ENCODE peak calls at places on chromosomes 1 and 21, in five cellular contexts. Y is K562, M is suprapubic skin, Q is stomach, W is transverse colon. L is an unnamed sample.

GRCh38 chr1:30265127-30266070 is 458.0 kb downstream of the MATN1 start:
- DNase-seq in Y (no peak), M (peak; percentile 41), W (no peak), Q (no peak), L (no peak)

GRCh38 chr21:32131960-32132359 is 146.9 kb downstream of the MIS18A start:
- DNase-seq in W (no peak), Y (peak; percentile 46), M (no peak), Q (no peak), L (no peak)

GRCh38 chr1:29695809-29696208 is 459.5 kb downstream of the PTPRU start:
- DNase-seq in M (no peak), W (no peak), Y (no peak), Q (no peak), L (no peak)

GRCh38 chr1:13723810-13724209 is 23.8 kb downstream of the PRDM2 start:
- DNase-seq in Y (no peak), M (no peak), W (no peak), Q (peak; percentile 28), L (no peak)

GRCh38 chr1:164311376-164311775 is 247.6 kb upstream of the PBX1 start:
- DNase-seq in Q (no peak), Y (no peak), M (no peak), W (no peak), L (no peak)

GRCh38 chr1:109213824-109214693 is at the start of gene SARS1:
- DNase-seq in Y (peak; percentile 99), W (peak; percentile 92), Q (peak; percentile 92), M (peak; percentile 87), L (peak; percentile 82)

GRCh38 chr1:94094466-94095111 is 26.4 kb downstream of the ABCA4 start:
- DNase-seq in W (peak; percentile 23), Q (no peak), M (no peak), Y (no peak), L (no peak)

GRCh38 chr1:89088597-89088996 is 23.6 kb upstream of the GBP1 start:
- DNase-seq in M (no peak), W (no peak), Y (no peak), Q (peak; percentile 71), L (no peak)

GRCh38 chr1:224747578-224747977 is 131.5 kb downstream of the CNIH3 start:
- DNase-seq in Q (no peak), W (no peak), Y (no peak), M (no peak), L (no peak)

GRCh38 chr1:235090406-235091069 is 38.1 kb downstream of the TOMM20 start:
- DNase-seq in M (peak; percentile 44), W (no peak), Q (no peak), Y (no peak), L (no peak)

GRCh38 chr1:156291226-156292061 is 4.0 kb downstream of the GLMP start:
- DNase-seq in Q (peak; percentile 92), Y (peak; percentile 72), W (peak; percentile 92), M (peak; percentile 95), L (peak; percentile 58)

GRCh38 chr1:174217787-174218574 is 58.7 kb downstream of the RABGAP1L start:
- DNase-seq in Y (no peak), M (no peak), W (no peak), Q (no peak), L (no peak)

GRCh38 chr1:167631386-167631941 is 1.4 kb downstream of the RCSD1 start:
- DNase-seq in Y (no peak), W (no peak), Q (no peak), M (no peak), L (no peak)

GRCh38 chr1:177164380-177165068 is at the start of gene ASTN1:
- DNase-seq in M (no peak), Q (no peak), W (no peak), Y (no peak), L (no peak)

GRCh38 chr1:165841582-165842362 is 14.4 kb downstream of the UCK2 start:
- DNase-seq in M (no peak), W (no peak), Q (no peak), Y (no peak), L (no peak)

GRCh38 chr1:55217226-55217996 is 2.2 kb upstream of the USP24 start:
- DNase-seq in Q (no peak), M (no peak), W (no peak), Y (no peak), L (no peak)

GRCh38 chr1:38541223-38541622 is 318.3 kb downstream of the RRAGC start:
- DNase-seq in M (no peak), Y (peak; percentile 52), W (no peak), Q (no peak), L (no peak)

GRCh38 chr1:29503441-29503840 is 267.1 kb downstream of the PTPRU start:
- DNase-seq in W (no peak), Q (peak; percentile 4), M (no peak), Y (no peak), L (no peak)

GRCh38 chr1:110554871-110555801 is 36.2 kb upstream of the KCNA10 start:
- DNase-seq in M (no peak), W (peak; percentile 36), Y (peak; percentile 87), Q (peak; percentile 53), L (peak; percentile 53)

GRCh38 chr1:6888268-6888667 is 103.0 kb downstream of the CAMTA1 start:
- DNase-seq in Y (no peak), Q (no peak), W (no peak), M (no peak), L (no peak)

GRCh38 chr1:37722181-37723071 is 30.1 kb downstream of the CDCA8 start:
- DNase-seq in M (no peak), Y (no peak), Q (no peak), W (no peak), L (no peak)

GRCh38 chr1:82875170-82875569 is 1074.4 kb downstream of the ADGRL2 start:
- DNase-seq in M (no peak), Q (no peak), Y (no peak), W (no peak), L (no peak)

GRCh38 chr1:77026640-77027039 is 159.4 kb downstream of the ST6GALNAC5 start:
- DNase-seq in Y (no peak), Q (no peak), M (no peak), W (no peak), L (no peak)

GRCh38 chr1:85319931-85320330 is 43.5 kb upstream of the BCL10 start:
- DNase-seq in W (no peak), M (no peak), Q (no peak), Y (no peak), L (no peak)

GRCh38 chr1:230591676-230592075 is 50.6 kb upstream of the COG2 start:
- DNase-seq in Q (no peak), W (no peak), Y (no peak), M (no peak), L (no peak)

GRCh38 chr1:230592848-230593247 is 49.4 kb upstream of the COG2 start:
- DNase-seq in Q (no peak), W (no peak), M (no peak), Y (no peak), L (no peak)

GRCh38 chr1:230598745-230599144 is 43.5 kb upstream of the COG2 start:
- DNase-seq in Y (no peak), W (no peak), Q (no peak), M (no peak), L (no peak)

GRCh38 chr1:230596306-230596705 is 46.0 kb upstream of the COG2 start:
- DNase-seq in M (no peak), W (no peak), Q (no peak), Y (no peak), L (no peak)

GRCh38 chr1:230594374-230594773 is 47.9 kb upstream of the COG2 start:
- DNase-seq in Y (no peak), W (peak; percentile 32), Q (no peak), M (no peak), L (no peak)
- TF ChIP-seq POLR2A in Y (no peak), W (no peak), Q (no peak), M (no peak), L (no peak)

DNA sequence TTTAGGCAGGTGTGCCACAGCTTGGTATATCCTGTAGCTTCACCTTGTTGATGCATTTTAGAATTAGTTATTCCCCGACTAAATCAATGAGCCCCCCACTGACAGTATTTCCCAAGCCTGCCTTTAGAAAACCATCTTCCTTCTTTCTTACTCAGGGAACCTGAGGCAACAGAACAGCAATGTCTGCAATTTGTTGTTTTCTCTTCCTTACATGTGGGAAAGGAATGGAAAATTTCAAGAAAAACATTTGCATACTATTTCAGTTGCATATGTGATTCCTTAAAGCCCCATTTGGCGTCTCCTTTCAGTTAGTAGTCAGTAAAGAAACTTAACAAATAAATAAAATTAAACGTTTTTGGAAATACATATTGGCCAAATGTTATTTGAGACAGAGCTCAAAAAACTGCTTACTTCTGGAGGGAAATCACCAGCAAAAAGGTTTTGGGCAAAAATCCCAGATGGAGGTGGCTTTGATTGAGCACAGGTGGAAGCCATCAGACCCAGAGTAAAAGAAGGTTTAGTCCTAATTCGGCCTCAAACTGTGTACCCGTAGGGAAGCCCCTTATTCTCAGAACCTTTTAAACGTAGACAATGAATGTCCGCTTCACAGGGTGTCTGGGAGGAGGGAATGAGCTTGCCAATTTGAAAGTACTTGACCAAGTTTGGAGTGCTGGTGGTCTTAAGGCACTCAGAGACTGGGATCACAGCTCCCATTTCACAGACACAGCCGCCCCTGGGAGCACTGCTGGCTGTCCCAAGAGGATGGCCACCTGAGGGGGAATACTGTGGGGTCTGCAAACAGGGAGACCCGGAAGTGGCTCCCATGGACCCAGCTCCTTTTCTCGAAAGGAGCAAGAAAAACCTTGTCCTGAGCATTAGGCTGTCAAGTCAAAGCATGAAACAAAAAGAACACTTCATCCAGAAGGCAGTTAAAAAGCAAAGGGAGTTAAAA is 9.4 kb downstream of the LHX4 start:
- DNase-seq in M (peak; percentile 30), Q (no peak), Y (no peak), W (no peak), L (no peak)
- TF ChIP-seq POLR2AphosphoS5 in M (no peak), Q (no peak), Y (no peak), W (no peak), L (no peak)

GRCh38 chr1:26277261-26277661 is 2.6 kb upstream of the SH3BGRL3 start:
- DNase-seq in W (peak; percentile 51), M (no peak), Q (peak; percentile 31), Y (no peak), L (no peak)

GRCh38 chr1:26278835-26279597 is 870 bp upstream of the SH3BGRL3 start:
- DNase-seq in Y (peak; percentile 67), Q (peak; percentile 59), W (peak; percentile 62), M (peak; percentile 83), L (no peak)

GRCh38 chr1:26279598-26280332 is at the start of gene SH3BGRL3:
- DNase-seq in Y (peak; percentile 96), Q (peak; percentile 93), W (peak; percentile 93), M (peak; percentile 93), L (peak; percentile 96)

GRCh38 chr1:26277719-26278118 is 2.2 kb upstream of the SH3BGRL3 start:
- DNase-seq in M (no peak), Y (no peak), Q (no peak), W (no peak), L (no peak)

DNA sequence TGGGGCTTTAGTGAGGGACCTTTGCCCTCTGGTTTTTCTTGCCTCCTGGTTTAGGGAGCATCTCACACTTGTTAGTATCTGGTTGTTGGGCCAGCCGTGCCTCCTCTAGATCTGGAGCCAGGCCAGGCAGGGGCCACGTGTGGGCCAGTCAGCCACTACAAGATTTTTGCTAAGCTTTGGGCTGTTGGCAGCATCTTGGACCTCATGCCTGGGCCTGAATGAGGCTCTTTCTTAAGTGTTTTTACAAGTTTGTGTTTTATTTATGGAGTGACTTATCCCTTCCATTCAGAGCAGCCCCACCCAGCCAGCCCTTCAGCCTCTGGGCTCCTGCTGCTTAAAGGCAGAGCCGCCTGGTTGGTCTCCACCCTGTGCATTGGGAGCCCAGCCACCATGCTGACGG is 1.6 kb upstream of the SH3BGRL3 start:
- DNase-seq in Q (peak; percentile 68), M (peak; percentile 91), Y (no peak), W (peak; percentile 90), L (no peak)
- TF ChIP-seq POLR2A in Q (no peak), M (no peak), Y (no peak), W (peak; percentile 31), L (no peak)

GRCh38 chr21:38810034-38810825 is 4.5 kb downstream of the ETS2 start:
- DNase-seq in M (no peak), W (no peak), Y (no peak), Q (no peak), L (no peak)
- TF ChIP-seq POLR2AphosphoS5 in M (no peak), W (peak; percentile 25), Y (no peak), Q (no peak), L (no peak)

GRCh38 chr21:36038701-36039497 is 21.4 kb downstream of the SETD4 start:
- DNase-seq in Q (no peak), M (no peak), Y (no peak), W (no peak), L (no peak)
- TF ChIP-seq POLR2A in Q (no peak), M (no peak), Y (no peak), W (no peak), L (no peak)

L was measured in GM12892.